ENCODE peak calls at places on chromosomes 4 and X, in eight cellular contexts. T, F, Z, B, N, O, U and G are unnamed samples.

GRCh38 chrX:153305941-153306464 is 15.6 kb downstream of the PNMA6F start:
- DNase-seq in U (no peak), Z (no peak), B (no peak), F (no peak), O (no peak), T (no peak), N (no peak), G (no peak)

GRCh38 chr4:113131621-113132020 is 82.2 kb downstream of the ANK2 start:
- DNase-seq in T (no peak), Z (no peak), F (no peak), N (no peak), U (no peak), O (no peak), B (no peak), G (no peak)

GRCh38 chr4:37946503-37947179 is 13.6 kb upstream of the PTTG2 start:
- DNase-seq in N (no peak), O (no peak), U (no peak), F (no peak), T (peak; percentile 23), B (no peak), Z (no peak), G (no peak)

GRCh38 chrX:136185409-136186022 is 38.2 kb downstream of the FHL1 start:
- DNase-seq in B (no peak), U (no peak), N (no peak), T (no peak), F (no peak), O (no peak), Z (no peak), G (no peak)

GRCh38 chrX:53171356-53171755 is 53.7 kb downstream of the KDM5C start:
- DNase-seq in Z (no peak), N (no peak), T (no peak), B (no peak), U (no peak), O (no peak), F (no peak), G (no peak)

GRCh38 chrX:1483843-1484637 is 31.3 kb upstream of the ASMTL start:
- DNase-seq in B (no peak), N (no peak), O (no peak), Z (no peak), F (peak; percentile 19), U (no peak), T (no peak), G (no peak)

GRCh38 chr4:38958453-38958852 is 73.8 kb downstream of the TMEM156 start:
- DNase-seq in F (no peak), B (no peak), Z (peak; percentile 53), N (no peak), U (no peak), T (no peak), O (no peak), G (no peak)

GRCh38 chrX:49209434-49210251 is 9.7 kb upstream of the SYP start:
- DNase-seq in N (no peak), U (no peak), T (no peak), Z (no peak), F (peak; percentile 23), B (no peak), O (no peak), G (no peak)

GRCh38 chrX:114985967-114986592 is 31.3 kb downstream of the IL13RA2 start:
- DNase-seq in N (no peak), U (no peak), O (no peak), Z (no peak), F (no peak), B (no peak), T (no peak), G (no peak)

GRCh38 chrX:40508560-40508959 is 72.2 kb upstream of the ATP6AP2 start:
- DNase-seq in O (no peak), U (no peak), B (no peak), Z (no peak), N (no peak), T (no peak), F (no peak), G (no peak)

GRCh38 chr4:89254847-89255246 is 52.8 kb downstream of the GPRIN3 start:
- DNase-seq in O (no peak), N (peak; percentile 17), F (peak; percentile 36), U (peak; percentile 46), B (peak; percentile 18), T (no peak), Z (peak; percentile 49), G (no peak)

GRCh38 chrX:132716006-132716405 is 227.2 kb upstream of the MBNL3 start:
- DNase-seq in F (no peak), N (no peak), Z (no peak), T (no peak), B (no peak), O (no peak), U (no peak), G (no peak)

GRCh38 chrX:6904178-6904577 is 243.3 kb upstream of the STS start:
- DNase-seq in F (no peak), Z (no peak), O (no peak), U (no peak), N (no peak), T (no peak), B (no peak), G (no peak)

GRCh38 chr4:101421393-101421792 is 74.1 kb upstream of the PPP3CA start:
- DNase-seq in Z (no peak), O (no peak), U (no peak), F (no peak), N (no peak), T (no peak), B (peak; percentile 7), G (no peak)

GRCh38 chr4:22179124-22179874 is 230.7 kb upstream of the KCNIP4 start:
- DNase-seq in N (peak; percentile 90), B (no peak), U (no peak), O (peak; percentile 20), F (no peak), T (no peak), Z (no peak), G (no peak)

GRCh38 chr4:175499735-175500352 is 312.2 kb downstream of the GPM6A start:
- DNase-seq in T (no peak), N (no peak), B (no peak), F (no peak), U (no peak), O (no peak), Z (no peak), G (no peak)

GRCh38 chr4:90127706-90128345 is 632 bp downstream of the CCSER1 start:
- DNase-seq in Z (peak; percentile 44), N (peak; percentile 25), T (peak; percentile 16), B (peak; percentile 35), U (no peak), O (no peak), F (no peak), G (peak; percentile 22)

GRCh38 chrX:103913356-103914020 is 48.9 kb upstream of the TMSB15B start:
- DNase-seq in U (no peak), B (no peak), O (no peak), T (no peak), Z (no peak), F (no peak), N (no peak), G (no peak)

GRCh38 chr4:118018381-118018780 is 15.9 kb upstream of the NDST3 start:
- DNase-seq in Z (no peak), B (no peak), N (no peak), O (no peak), F (no peak), T (no peak), U (no peak), G (no peak)

GRCh38 chrX:131650637-131651410 is 107.0 kb downstream of the OR13H1 start:
- DNase-seq in N (peak; percentile 2), F (no peak), Z (no peak), O (no peak), T (no peak), U (no peak), B (no peak), G (no peak)
- H3K27ac ChIP-seq in N (no peak overlapping the region), F (no peak overlapping the region), Z (no peak overlapping the region), O (no peak overlapping the region), T (no peak overlapping the region), U (no peak overlapping the region), B (no peak overlapping the region), G (no peak overlapping the region)

GRCh38 chr4:1201851-1202525 is 29.6 kb upstream of the SPON2 start:
- DNase-seq in F (peak; percentile 95), Z (no peak), T (peak; percentile 77), B (no peak), N (no peak), O (peak; percentile 86), U (peak; percentile 56), G (no peak)
- H3K4me3 ChIP-seq in F (peak overlapping the region; percentile 31), Z (no peak overlapping the region), T (no peak overlapping the region), B (no peak overlapping the region), N (no peak overlapping the region), O (peak overlapping the region; percentile 4), U (no peak overlapping the region), G (no peak overlapping the region)

GRCh38 chr4:7978907-7979651 is 39.4 kb upstream of the AFAP1 start:
- DNase-seq in U (no peak), N (no peak), F (no peak), B (peak; percentile 66), T (no peak), O (no peak), Z (no peak), G (no peak)
- H3K27ac ChIP-seq in U (no peak overlapping the region), N (peak overlapping the region; percentile 41), F (no peak overlapping the region), B (no peak overlapping the region), T (peak overlapping the region; percentile 46), O (peak overlapping the region; percentile 21), Z (no peak overlapping the region), G (no peak overlapping the region)

GRCh38 chrX:102651968-102652744 is 873 bp downstream of the GPRASP1 start:
- DNase-seq in U (peak; percentile 67), Z (no peak), T (no peak), F (peak; percentile 74), N (no peak), B (no peak), O (no peak), G (peak; percentile 22)
- H3K4me3 ChIP-seq in U (peak overlapping the region; percentile 72), Z (peak overlapping the region; percentile 46), T (peak overlapping the region; percentile 70), F (peak overlapping the region; percentile 73), N (peak overlapping the region; percentile 50), B (peak overlapping the region; percentile 68), O (peak overlapping the region; percentile 62), G (peak overlapping the region; percentile 53)

DNA sequence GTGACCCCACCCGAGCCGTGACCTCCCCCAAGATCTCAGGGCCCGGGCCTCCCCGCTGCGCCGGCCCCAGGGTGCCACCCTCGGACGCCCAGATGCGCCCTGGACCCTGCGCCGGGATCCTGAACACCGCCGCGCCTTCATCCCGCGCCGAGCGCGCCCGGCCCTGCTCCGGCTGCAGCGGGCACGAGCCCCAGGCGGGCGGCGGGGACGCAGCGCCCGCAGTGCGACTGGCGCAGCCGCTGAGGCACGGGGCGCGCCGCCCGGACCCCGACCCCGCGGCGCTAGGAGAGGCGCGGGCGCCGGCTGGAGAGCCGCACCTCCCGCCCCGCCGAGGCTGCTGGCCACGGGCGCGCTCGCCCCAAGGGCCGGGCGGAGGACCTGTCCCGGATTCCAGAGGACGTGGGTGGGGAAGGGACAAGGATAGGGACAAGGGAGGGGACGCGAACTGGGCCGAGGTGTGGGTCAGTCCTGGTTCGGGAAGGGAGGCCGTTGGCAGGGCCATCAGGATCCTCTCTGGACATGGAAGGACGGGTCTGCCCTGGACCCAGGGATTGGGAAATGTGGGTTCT is 1.2 kb downstream of the ZFYVE28 start:
- DNase-seq in O (no peak), F (no peak), Z (no peak), U (no peak), T (no peak), B (no peak), N (no peak), G (no peak)
- H3K27ac ChIP-seq in O (no peak overlapping the region), F (no peak overlapping the region), Z (no peak overlapping the region), U (peak overlapping the region; percentile 46), T (no peak overlapping the region), B (no peak overlapping the region), N (no peak overlapping the region), G (no peak overlapping the region)